ENCODE peak calls at places on chromosomes 7 and 10, in seven cellular contexts. T is CD8-positive, alpha-beta T cell; A is activated CD8-positive, alpha-beta memory T cell treated with anti-CD3 and anti-CD28 coated beads, Interleukin-2, amount 10 ng/mL, durations not matched to agents 7 days and 5 days; Q is Kasumi-1; N is dermis blood vessel endothelial cell; H is nephron progenitor cell; J is lower lobe of right lung. C is an unnamed sample.

GRCh38 chr10:60206735-60207134 is 182.9 kb downstream of the ANK3 start:
- DNase-seq in T (no peak), A (no peak), Q (no peak), N (no peak), H (no peak), J (no peak), C (no peak)

GRCh38 chr7:111301891-111302290 is 211.0 kb downstream of the LRRN3 start:
- DNase-seq in T (no peak), A (no peak), Q (no peak), N (no peak), H (no peak), J (no peak), C (no peak)

GRCh38 chr10:113126506-113127192 is 176.6 kb downstream of the TCF7L2 start:
- DNase-seq in T (peak), A (peak), Q (peak), N (peak), H (peak), J (peak), C (no peak)

GRCh38 chr10:82394987-82395386 is 520.0 kb downstream of the NRG3 start:
- DNase-seq in T (no peak), A (no peak), Q (no peak), N (no peak), H (no peak), J (no peak), C (no peak)

GRCh38 chr7:98294798-98295382 is 13.4 kb downstream of the BRI3 start:
- DNase-seq in T (no peak), A (no peak), Q (peak), N (peak), H (peak), J (peak), C (no peak)

GRCh38 chr10:50506861-50507573 is 116.7 kb downstream of the SGMS1 start:
- DNase-seq in T (no peak), A (no peak), Q (no peak), N (no peak), H (no peak), J (no peak), C (no peak)

GRCh38 chr7:157547611-157548010 is 210.8 kb downstream of the DNAJB6 start:
- DNase-seq in T (no peak), A (no peak), Q (no peak), N (no peak), H (no peak), J (peak), C (no peak)

GRCh38 chr7:39720586-39720985 is 97.2 kb downstream of the RALA start:
- DNase-seq in T (no peak), A (no peak), Q (no peak), N (no peak), H (no peak), J (no peak), C (no peak)

GRCh38 chr10:122062831-122063674 is 74.1 kb downstream of the TACC2 start:
- DNase-seq in T (no peak), A (no peak), Q (no peak), N (peak), H (peak), J (peak), C (no peak)

GRCh38 chr7:115822380-115822779 is 208.2 kb downstream of the TFEC start:
- DNase-seq in T (no peak), A (no peak), Q (no peak), N (no peak), H (no peak), J (no peak), C (no peak)

GRCh38 chr7:35729061-35729783 is 34.3 kb upstream of the HERPUD2 start:
- DNase-seq in T (no peak), A (peak), Q (peak), N (no peak), H (no peak), J (no peak), C (no peak)

GRCh38 chr7:28142650-28143049 is 37.9 kb downstream of the JAZF1 start:
- DNase-seq in T (no peak), A (no peak), Q (no peak), N (no peak), H (no peak), J (no peak), C (no peak)

GRCh38 chr7:94660006-94660405 is 4.1 kb upstream of the SGCE start:
- DNase-seq in T (no peak), A (no peak), Q (no peak), N (peak), H (no peak), J (no peak), C (no peak)

C was measured in GF-D8.